ENCODE peak calls at places on chromosome 18, in six cellular contexts. One of them, this sample, is unnamed.

GRCh38 chr18:44743626-44744025 is 62.9 kb downstream of the SETBP1 start:
- DNase-seq in central memory CD4-positive, alpha-beta T cell: no peak
- DNase-seq in naive thymus-derived CD4-positive, alpha-beta T cell: no peak
- DNase-seq in right cardiac atrium: no peak
- DNase-seq in epithelial cell of proximal tubule: no peak
- DNase-seq in activated T-cell treated with anti-CD3 and anti-CD28 coated beads, Interleukin-2, amount 50 U/mL, for 72 hours: no peak
- DNase-seq in this sample: no peak

GRCh38 chr18:55096261-55097026 is 137.2 kb upstream of the CCDC68 start:
- DNase-seq in epithelial cell of proximal tubule: no peak
- DNase-seq in central memory CD4-positive, alpha-beta T cell: no peak
- DNase-seq in naive thymus-derived CD4-positive, alpha-beta T cell: no peak
- DNase-seq in activated T-cell treated with anti-CD3 and anti-CD28 coated beads, Interleukin-2, amount 50 U/mL, for 72 hours: no peak
- DNase-seq in right cardiac atrium: peak
- DNase-seq in this sample: no peak

GRCh38 chr18:7877609-7878008 is 310.5 kb downstream of the PTPRM start:
- DNase-seq in activated T-cell treated with anti-CD3 and anti-CD28 coated beads, Interleukin-2, amount 50 U/mL, for 72 hours: no peak
- DNase-seq in naive thymus-derived CD4-positive, alpha-beta T cell: no peak
- DNase-seq in right cardiac atrium: no peak
- DNase-seq in central memory CD4-positive, alpha-beta T cell: no peak
- DNase-seq in epithelial cell of proximal tubule: no peak
- DNase-seq in this sample: no peak

GRCh38 chr18:70705831-70706416 is 417.1 kb downstream of the SOCS6 start:
- DNase-seq in central memory CD4-positive, alpha-beta T cell: no peak
- DNase-seq in activated T-cell treated with anti-CD3 and anti-CD28 coated beads, Interleukin-2, amount 50 U/mL, for 72 hours: no peak
- DNase-seq in right cardiac atrium: no peak
- DNase-seq in epithelial cell of proximal tubule: no peak
- DNase-seq in naive thymus-derived CD4-positive, alpha-beta T cell: no peak
- DNase-seq in this sample: no peak

GRCh38 chr18:69777248-69777647 is 170.4 kb downstream of the CD226 start:
- DNase-seq in right cardiac atrium: no peak
- DNase-seq in activated T-cell treated with anti-CD3 and anti-CD28 coated beads, Interleukin-2, amount 50 U/mL, for 72 hours: no peak
- DNase-seq in naive thymus-derived CD4-positive, alpha-beta T cell: no peak
- DNase-seq in epithelial cell of proximal tubule: no peak
- DNase-seq in central memory CD4-positive, alpha-beta T cell: no peak
- DNase-seq in this sample: no peak

GRCh38 chr18:59607471-59607870 is 89.8 kb downstream of the CCBE1 start:
- DNase-seq in central memory CD4-positive, alpha-beta T cell: no peak
- DNase-seq in activated T-cell treated with anti-CD3 and anti-CD28 coated beads, Interleukin-2, amount 50 U/mL, for 72 hours: no peak
- DNase-seq in epithelial cell of proximal tubule: no peak
- DNase-seq in right cardiac atrium: no peak
- DNase-seq in naive thymus-derived CD4-positive, alpha-beta T cell: no peak
- DNase-seq in this sample: no peak

GRCh38 chr18:55407191-55407590 is 180.8 kb downstream of the TCF4 start:
- DNase-seq in central memory CD4-positive, alpha-beta T cell: no peak
- DNase-seq in right cardiac atrium: no peak
- DNase-seq in naive thymus-derived CD4-positive, alpha-beta T cell: no peak
- DNase-seq in activated T-cell treated with anti-CD3 and anti-CD28 coated beads, Interleukin-2, amount 50 U/mL, for 72 hours: no peak
- DNase-seq in epithelial cell of proximal tubule: no peak
- DNase-seq in this sample: no peak

GRCh38 chr18:75854174-75854573 is 426.7 kb upstream of the SMIM21 start:
- DNase-seq in right cardiac atrium: no peak
- DNase-seq in activated T-cell treated with anti-CD3 and anti-CD28 coated beads, Interleukin-2, amount 50 U/mL, for 72 hours: peak
- DNase-seq in central memory CD4-positive, alpha-beta T cell: no peak
- DNase-seq in epithelial cell of proximal tubule: no peak
- DNase-seq in naive thymus-derived CD4-positive, alpha-beta T cell: no peak
- DNase-seq in this sample: no peak

GRCh38 chr18:27922780-27923179 is 254.2 kb downstream of the CDH2 start:
- DNase-seq in central memory CD4-positive, alpha-beta T cell: no peak
- DNase-seq in naive thymus-derived CD4-positive, alpha-beta T cell: no peak
- DNase-seq in activated T-cell treated with anti-CD3 and anti-CD28 coated beads, Interleukin-2, amount 50 U/mL, for 72 hours: no peak
- DNase-seq in right cardiac atrium: no peak
- DNase-seq in epithelial cell of proximal tubule: peak
- DNase-seq in this sample: no peak

This sample was measured in T-helper 2 cell treated with Interferon-gamma antibody and Interleukin-4, amounts not matched to agents 5 μg/mL and 100 μg/mL, for 36 hours.